ENCODE peak calls at places on chromosomes 1 and 21, in six cellular contexts. O, M, Q, N, D and B are unnamed samples.

GRCh38 chr1:160081261-160081936 is at the start of gene KCNJ9:
- DNase-seq in M (no peak), O (no peak), Q (no peak), D (no peak), N (no peak), B (no peak)

GRCh38 chr1:10965621-10966226 is 46.7 kb upstream of the TARDBP start:
- DNase-seq in N (no peak), D (peak), Q (no peak), O (no peak), M (peak), B (no peak)

GRCh38 chr1:79323240-79324025 is 316.9 kb upstream of the ADGRL4 start:
- DNase-seq in Q (peak), M (no peak), N (peak), D (no peak), O (no peak), B (no peak)

GRCh38 chr1:115790846-115791245 is 22.3 kb upstream of the CASQ2 start:
- DNase-seq in Q (no peak), O (no peak), M (no peak), N (no peak), D (no peak), B (no peak)

GRCh38 chr1:7956218-7957032 is 5.1 kb upstream of the PARK7 start:
- DNase-seq in O (no peak), N (no peak), M (no peak), Q (no peak), D (no peak), B (no peak)

GRCh38 chr1:121516279-121516967 is 331.6 kb downstream of the SRGAP2C start:
- DNase-seq in N (no peak), M (no peak), O (no peak), D (peak), Q (no peak), B (no peak)

GRCh38 chr1:220983877-220984635 is 104.8 kb downstream of the HLX start:
- DNase-seq in Q (no peak), O (no peak), D (no peak), N (peak), M (peak), B (no peak)

GRCh38 chr1:154445040-154445472 is 39.9 kb downstream of the IL6R start:
- DNase-seq in O (no peak), Q (no peak), D (no peak), N (no peak), M (no peak), B (no peak)

GRCh38 chr1:94022471-94023189 is 98.3 kb downstream of the ABCA4 start:
- DNase-seq in D (no peak), Q (peak), N (peak), M (no peak), O (no peak), B (peak)

GRCh38 chr1:23401313-23401712 is 23.2 kb downstream of the TCEA3 start:
- DNase-seq in O (no peak), D (no peak), Q (no peak), N (no peak), M (no peak), B (no peak)

GRCh38 chr1:181129771-181130606 is 41.5 kb downstream of the IER5 start:
- DNase-seq in O (no peak), M (no peak), D (no peak), Q (no peak), N (no peak), B (no peak)

GRCh38 chr1:196910208-196910607 is 22.4 kb downstream of the CFHR4 start:
- DNase-seq in D (no peak), O (no peak), M (no peak), N (peak), Q (no peak), B (no peak)

GRCh38 chr1:41447995-41448770 is 36.3 kb downstream of the EDN2 start:
- DNase-seq in Q (no peak), M (no peak), D (no peak), O (no peak), N (peak), B (no peak)

GRCh38 chr1:3322440-3323020 is 131.9 kb upstream of the ARHGEF16 start:
- DNase-seq in M (no peak), D (no peak), O (no peak), Q (no peak), N (no peak), B (no peak)

GRCh38 chr1:24018611-24019580 is 38.8 kb upstream of the SRSF10 start:
- DNase-seq in M (peak), Q (peak), N (peak), D (no peak), O (no peak), B (peak)

GRCh38 chr1:203590559-203590958 is 36.1 kb upstream of the ATP2B4 start:
- DNase-seq in O (no peak), N (no peak), M (no peak), Q (no peak), D (no peak), B (no peak)

GRCh38 chr1:59361766-59362165 is 64.9 kb downstream of the FGGY start:
- DNase-seq in Q (no peak), M (no peak), D (no peak), O (no peak), N (no peak), B (no peak)

GRCh38 chr21:45981641-45982255 is at the start of gene COL6A1:
- DNase-seq in D (no peak), Q (no peak), N (peak), M (peak), O (no peak), B (peak)

GRCh38 chr1:38564946-38565570 is 294.5 kb downstream of the RRAGC start:
- DNase-seq in M (no peak), Q (no peak), O (no peak), N (no peak), D (no peak), B (peak)

GRCh38 chr1:228463559-228464455 is 23.4 kb upstream of the RNF187 start:
- DNase-seq in M (no peak), D (no peak), O (no peak), N (no peak), Q (no peak), B (no peak)

GRCh38 chr1:3931310-3931700 is 31.2 kb upstream of the C1orf174 start:
- DNase-seq in O (no peak), D (no peak), M (no peak), N (no peak), Q (no peak), B (no peak)

GRCh38 chr1:89545264-89546038 is 20.8 kb downstream of the LRRC8B start:
- DNase-seq in N (no peak), Q (no peak), D (no peak), O (no peak), M (no peak), B (no peak)

GRCh38 chr1:112325504-112325903 is 70.5 kb upstream of the CTTNBP2NL start:
- DNase-seq in M (no peak), D (no peak), Q (no peak), O (no peak), N (no peak), B (no peak)